ENCODE peak calls at places on chromosomes 7 and 10, in ten cellular contexts. S is nephron progenitor cell; B is brain microvascular endothelial cell; H is omental fat pad; O is heart left ventricle; X is cardiac muscle cell; E is colonic mucosa; U is lower lobe of right lung; Y is A549; F is CD8-positive, alpha-beta T cell. M is an unnamed sample.

GRCh38 chr7:101550641-101551531 is 78.2 kb downstream of the MYL10 start:
- DNase-seq in S (peak; percentile 39), B (no peak), H (no peak), O (peak; percentile 13), X (peak; percentile 9), E (no peak), U (peak; percentile 41), Y (no peak), F (no peak), M (no peak)

GRCh38 chr10:43145313-43145712 is 7.1 kb downstream of the CSGALNACT2 start:
- DNase-seq in S (no peak), B (no peak), H (no peak), O (no peak), X (no peak), E (no peak), U (no peak), Y (no peak), F (no peak), M (no peak)

GRCh38 chr7:127863082-127863481 is 168.2 kb downstream of the LRRC4 start:
- DNase-seq in S (no peak), B (no peak), H (no peak), O (no peak), X (no peak), E (no peak), U (no peak), Y (no peak), F (no peak), M (no peak)

GRCh38 chr7:34991938-34992840 is 45.1 kb downstream of the DPY19L1 start:
- DNase-seq in S (no peak), B (peak; percentile 71), H (no peak), O (no peak), X (peak; percentile 79), E (no peak), U (no peak), Y (no peak), F (peak; percentile 35), M (peak; percentile 69)

GRCh38 chr10:10193848-10194247 is 823.8 kb upstream of the CELF2 start:
- DNase-seq in S (no peak), B (no peak), H (no peak), O (no peak), X (no peak), E (no peak), U (no peak), Y (no peak), F (no peak), M (no peak)

GRCh38 chr10:60798870-60799269 is 20.6 kb downstream of the CDK1 start:
- DNase-seq in S (no peak), B (no peak), H (no peak), O (no peak), X (no peak), E (no peak), U (no peak), Y (no peak), F (no peak), M (no peak)

GRCh38 chr7:121604627-121605296 is 208.7 kb upstream of the FAM3C start:
- DNase-seq in S (no peak), B (peak; percentile 91), H (no peak), O (peak; percentile 24), X (peak; percentile 61), E (no peak), U (no peak), Y (no peak), F (no peak), M (no peak)

GRCh38 chr7:106568680-106569499 is 92.1 kb downstream of the CCDC71L start:
- DNase-seq in S (no peak), B (no peak), H (no peak), O (no peak), X (peak; percentile 92), E (no peak), U (no peak), Y (no peak), F (no peak), M (peak; percentile 79)

GRCh38 chr7:83861-84632 is 108.3 kb upstream of the FAM20C start:
- DNase-seq in S (no peak), B (no peak), H (no peak), O (no peak), X (no peak), E (no peak), U (no peak), Y (no peak), F (no peak), M (no peak)

GRCh38 chr10:90787906-90788491 is 69.8 kb downstream of the HTR7 start:
- DNase-seq in S (peak; percentile 38), B (peak; percentile 37), H (no peak), O (no peak), X (peak; percentile 64), E (peak; percentile 34), U (no peak), Y (peak; percentile 22), F (no peak), M (no peak)

GRCh38 chr7:96800824-96801223 is 91.2 kb upstream of the SEM1 start:
- DNase-seq in S (no peak), B (no peak), H (no peak), O (no peak), X (no peak), E (no peak), U (no peak), Y (no peak), F (no peak), M (peak; percentile 7)

DNA sequence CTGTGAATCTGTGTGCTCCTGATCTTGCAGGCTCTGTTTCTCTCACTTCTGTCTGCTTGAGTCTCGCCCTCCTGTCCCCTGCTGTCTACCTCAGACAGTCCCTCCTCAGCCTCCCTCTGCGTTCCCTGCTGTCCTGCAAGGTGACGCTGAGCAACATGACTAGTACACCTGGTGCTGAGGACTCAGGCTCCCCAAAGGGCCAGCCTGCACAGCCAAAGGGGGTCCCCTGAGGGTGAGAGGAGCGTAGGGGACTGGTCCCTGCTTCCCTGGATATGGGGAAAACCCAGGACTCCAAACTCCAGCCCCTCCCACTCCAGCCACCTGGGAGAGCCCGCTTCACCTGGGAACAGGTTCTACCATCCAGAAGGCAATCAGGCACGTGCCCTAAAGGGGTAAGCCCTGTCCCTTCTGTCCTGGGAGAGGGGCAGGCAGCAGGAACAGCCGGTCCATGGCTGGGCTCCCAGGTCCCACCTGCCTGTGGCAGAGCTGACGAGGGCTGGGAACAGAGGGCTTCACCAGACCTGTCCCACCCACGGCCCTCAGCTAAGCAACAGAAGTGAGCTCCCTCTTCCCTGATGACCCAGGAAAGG is 156.5 kb downstream of the UBE2H start:
- DNase-seq in S (no peak), B (no peak), H (no peak), O (no peak), X (no peak), E (no peak), U (no peak), Y (no peak), F (no peak), M (no peak)
- TF ChIP-seq CTCF in S (no peak), B (no peak), H (no peak), O (no peak), X (no peak), E (no peak), U (no peak), Y (no peak), F (no peak), M (no peak)

GRCh38 chr10:69800109-69800508 is 1.6 kb upstream of the COL13A1 start:
- DNase-seq in S (peak; percentile 70), B (peak; percentile 66), H (no peak), O (no peak), X (peak; percentile 72), E (peak; percentile 62), U (no peak), Y (peak; percentile 72), F (no peak), M (no peak)
- TF ChIP-seq CTCF in S (peak; percentile 64), B (peak; percentile 92), H (no peak), O (peak; percentile 55), X (peak; percentile 85), E (peak; percentile 50), U (peak; percentile 57), Y (peak; percentile 72), F (no peak), M (peak; percentile 88)

GRCh38 chr7:24896031-24896433 is 83.9 kb downstream of the OSBPL3 start:
- DNase-seq in S (no peak), B (no peak), H (no peak), O (no peak), X (no peak), E (no peak), U (no peak), Y (no peak), F (no peak), M (no peak)

GRCh38 chr7:24889611-24890010 is 90.4 kb downstream of the OSBPL3 start:
- DNase-seq in S (no peak), B (no peak), H (no peak), O (no peak), X (no peak), E (no peak), U (no peak), Y (no peak), F (no peak), M (no peak)

GRCh38 chr7:24898691-24899090 is 81.3 kb downstream of the OSBPL3 start:
- DNase-seq in S (no peak), B (peak; percentile 60), H (no peak), O (no peak), X (no peak), E (no peak), U (no peak), Y (no peak), F (no peak), M (no peak)

GRCh38 chr7:24891173-24891787 is 88.7 kb downstream of the OSBPL3 start:
- DNase-seq in S (no peak), B (no peak), H (no peak), O (no peak), X (no peak), E (no peak), U (no peak), Y (no peak), F (no peak), M (no peak)

DNA sequence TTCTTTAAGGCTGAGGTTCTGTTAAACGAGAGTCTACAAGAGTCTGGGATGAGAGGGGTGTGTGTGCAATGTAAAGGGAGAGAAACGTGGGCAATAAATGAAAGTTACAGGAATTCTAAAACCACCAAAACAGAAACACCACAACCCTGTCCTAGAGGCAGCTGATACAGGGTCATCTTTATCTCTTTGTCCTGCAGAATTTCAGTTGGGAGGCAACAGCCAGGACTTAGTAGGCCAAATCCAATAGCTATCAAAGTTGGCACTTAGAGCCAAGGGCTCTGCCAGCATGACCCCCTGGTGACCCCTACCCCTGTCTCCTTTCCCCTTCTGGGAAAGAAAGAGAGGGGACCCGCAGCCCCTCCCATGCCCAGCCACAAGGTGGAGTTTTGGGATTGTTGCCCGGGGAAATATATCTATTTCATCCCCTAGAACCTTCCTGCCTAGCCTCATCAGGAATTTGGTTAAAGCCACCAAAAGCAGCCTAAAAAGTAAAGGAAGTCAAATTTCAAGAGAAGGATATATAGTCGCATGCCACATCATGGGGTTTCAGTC is 85.2 kb downstream of the OSBPL3 start:
- DNase-seq in S (no peak), B (no peak), H (no peak), O (no peak), X (no peak), E (no peak), U (no peak), Y (no peak), F (no peak), M (no peak)
- TF ChIP-seq CTCF in S (no peak), B (peak; percentile 66), H (no peak), O (peak; percentile 15), X (peak; percentile 54), E (no peak), U (no peak), Y (peak; percentile 23), F (no peak), M (peak; percentile 56)

DNA sequence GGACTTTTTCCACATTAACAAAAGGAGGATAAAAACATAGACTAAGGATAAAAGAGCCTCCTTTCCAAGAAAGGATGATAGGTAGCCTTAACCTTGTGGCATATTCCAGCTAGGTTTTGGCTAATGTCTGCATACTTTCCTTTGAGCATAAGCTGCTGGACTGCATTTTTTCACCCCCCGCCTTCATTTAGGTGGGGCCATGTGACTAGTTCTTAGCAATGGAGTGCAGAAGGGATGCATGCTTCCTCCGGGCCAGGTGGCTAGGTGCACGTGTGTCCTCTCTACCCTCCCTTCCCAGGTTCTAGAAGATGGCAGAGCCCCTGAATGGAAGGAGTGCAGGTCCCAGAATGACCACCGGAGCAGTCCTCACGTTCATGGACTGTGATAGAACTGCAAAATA is 59.8 kb downstream of the BPGM start:
- DNase-seq in S (no peak), B (no peak), H (no peak), O (no peak), X (no peak), E (no peak), U (no peak), Y (no peak), F (no peak), M (no peak)
- TF ChIP-seq CTCF in S (no peak), B (no peak), H (no peak), O (no peak), X (no peak), E (no peak), U (no peak), Y (no peak), F (no peak), M (no peak)